ENCODE peak calls at places on chromosomes 11 and 22, in seven cellular contexts. T is hepatic stellate cell, Y is activated T-cell treated with anti-CD3 and anti-CD28 coated beads for 1 hour, Z is immature natural killer cell, C is H9, J is renal cortical epithelial cell, S is GM13977. P is an unnamed sample.

GRCh38 chr22:25172153-25172552 is 27.5 kb upstream of the CRYBB3 start:
- DNase-seq in J (peak), Y (peak), S (peak), T (no peak), Z (no peak), C (no peak), P (no peak)

GRCh38 chr11:128708660-128709059 is 14.8 kb downstream of the FLI1 start:
- DNase-seq in Y (no peak), C (no peak), J (no peak), T (no peak), Z (no peak), S (no peak), P (no peak)

GRCh38 chr11:120013325-120014250 is 124.3 kb downstream of the TRIM29 start:
- DNase-seq in S (peak), T (peak), Y (no peak), J (peak), C (peak), Z (no peak), P (no peak)

GRCh38 chr11:13064593-13064992 is 55.5 kb downstream of the RASSF10 start:
- DNase-seq in J (no peak), Y (no peak), S (no peak), Z (no peak), C (no peak), T (no peak), P (no peak)

GRCh38 chr11:100932474-100933100 is 197.0 kb downstream of the PGR start:
- DNase-seq in Z (no peak), S (peak), C (no peak), T (peak), J (peak), Y (no peak), P (peak)

GRCh38 chr22:36986242-36986821 is 32.9 kb downstream of the TST start:
- DNase-seq in C (peak), Z (peak), T (no peak), Y (no peak), J (no peak), S (peak), P (no peak)

GRCh38 chr11:33633251-33634003 is 67.2 kb downstream of the C11orf91 start:
- DNase-seq in J (peak), S (no peak), Y (no peak), Z (no peak), C (peak), T (peak), P (no peak)

GRCh38 chr22:22865311-22866072 is 22.1 kb upstream of the IGLL5 start:
- DNase-seq in J (no peak), Y (peak), Z (peak), S (no peak), T (no peak), C (no peak), P (peak)

GRCh38 chr22:50583294-50583865 is 731 bp upstream of the CHKB start:
- DNase-seq in Y (no peak), S (peak), J (no peak), C (no peak), T (peak), Z (no peak), P (no peak)

GRCh38 chr11:47533690-47534135 is 19.2 kb downstream of the CELF1 start:
- DNase-seq in C (peak), J (no peak), T (peak), Z (no peak), S (no peak), Y (no peak), P (no peak)

GRCh38 chr11:7592706-7593105 is 78.9 kb downstream of the PPFIBP2 start:
- DNase-seq in Y (no peak), Z (no peak), T (no peak), C (no peak), J (peak), S (no peak), P (no peak)

GRCh38 chr11:110762596-110762995 is 50.4 kb upstream of the ARHGAP20 start:
- DNase-seq in Y (no peak), J (peak), T (no peak), Z (no peak), C (no peak), S (no peak), P (no peak)

GRCh38 chr11:93733474-93733873 is 7.8 kb downstream of the TAF1D start:
- DNase-seq in J (no peak), Y (no peak), Z (no peak), T (no peak), S (no peak), C (no peak), P (no peak)

GRCh38 chr11:28834877-28835276 is 726.7 kb downstream of the METTL15 start:
- DNase-seq in J (peak), Z (no peak), Y (no peak), S (no peak), C (no peak), T (peak), P (no peak)

GRCh38 chr11:92268546-92268945 is 43.9 kb downstream of the FAT3 start:
- DNase-seq in S (no peak), Y (no peak), T (no peak), J (peak), C (no peak), Z (no peak), P (no peak)

GRCh38 chr11:109034341-109034696 is 369.4 kb downstream of the DDX10 start:
- DNase-seq in Y (no peak), Z (no peak), S (no peak), J (no peak), T (no peak), C (no peak), P (no peak)

GRCh38 chr22:24023204-24023789 is 12.2 kb downstream of the CABIN1 start:
- DNase-seq in Z (no peak), C (no peak), S (no peak), Y (no peak), T (no peak), J (no peak), P (no peak)

GRCh38 chr11:41716862-41717261 is 257.4 kb upstream of the LRRC4C start:
- DNase-seq in Y (no peak), J (no peak), Z (no peak), T (no peak), C (no peak), S (no peak), P (no peak)

GRCh38 chr11:1761110-1761856 is 2.4 kb downstream of the CTSD start:
- DNase-seq in Y (no peak), T (no peak), C (no peak), J (no peak), S (no peak), Z (no peak), P (no peak)

GRCh38 chr11:114279778-114280532 is 16.2 kb upstream of the NNMT start:
- DNase-seq in S (no peak), T (peak), Y (no peak), C (no peak), Z (no peak), J (peak), P (no peak)

GRCh38 chr22:28018461-28018927 is 99.4 kb upstream of the PITPNB start:
- DNase-seq in C (no peak), T (no peak), S (no peak), Y (no peak), J (no peak), Z (no peak), P (peak)

GRCh38 chr11:18527512-18527911 is 770 bp upstream of the TSG101 start:
- DNase-seq in Z (no peak), J (peak), S (no peak), T (peak), Y (no peak), C (no peak), P (no peak)

GRCh38 chr22:29427176-29427760 is 11.1 kb upstream of the RFPL1 start:
- DNase-seq in Y (no peak), J (no peak), Z (no peak), T (peak), S (no peak), C (no peak), P (no peak)

GRCh38 chr22:29078036-29078868 is 5.4 kb downstream of the KREMEN1 start:
- DNase-seq in S (no peak), T (no peak), J (no peak), C (no peak), Z (no peak), Y (no peak), P (peak)

GRCh38 chr11:120985718-120986569 is 38.0 kb upstream of the TBCEL start:
- DNase-seq in C (peak), Z (peak), S (peak), Y (peak), T (peak), J (peak), P (peak)

GRCh38 chr22:22669093-22669492 is 24.7 kb downstream of the GGTLC2 start:
- DNase-seq in Y (no peak), T (no peak), J (no peak), S (no peak), C (no peak), Z (no peak), P (no peak)

GRCh38 chr11:13928566-13929251 is 33.8 kb upstream of the SPON1 start:
- DNase-seq in S (no peak), J (peak), C (no peak), Y (no peak), Z (no peak), T (peak), P (no peak)

GRCh38 chr11:76856111-76856510 is 4.6 kb upstream of the ACER3 start:
- DNase-seq in Z (no peak), T (no peak), J (no peak), C (no peak), S (no peak), Y (no peak), P (no peak)

P was measured in Jurkat, Clone E6-1.